ENCODE peak calls at places on chromosomes 7 and 10, in seven cellular contexts. Q, K, L, P, T, E and O are unnamed samples.

GRCh38 chr7:150417239-150417638 is 33.2 kb upstream of the GIMAP8 start:
- DNase-seq in Q (no peak), K (no peak), L (no peak), P (no peak), T (no peak), E (no peak), O (no peak)

GRCh38 chr10:43308986-43309385 is 42.1 kb upstream of the RASGEF1A start:
- DNase-seq in Q (no peak), K (peak), L (no peak), P (no peak), T (no peak), E (no peak), O (no peak)

GRCh38 chr10:62305813-62306212 is 37.2 kb upstream of the RTKN2 start:
- DNase-seq in Q (no peak), K (peak), L (no peak), P (peak), T (no peak), E (no peak), O (no peak)

GRCh38 chr10:113983552-113983951 is 60.1 kb upstream of the ADRB1 start:
- DNase-seq in Q (no peak), K (no peak), L (peak), P (no peak), T (no peak), E (no peak), O (no peak)

GRCh38 chr7:105776986-105777910 is 99.2 kb downstream of the ATXN7L1 start:
- DNase-seq in Q (no peak), K (peak), L (no peak), P (no peak), T (no peak), E (no peak), O (no peak)

GRCh38 chr7:132403465-132404110 is 172.7 kb downstream of the PLXNA4 start:
- DNase-seq in Q (no peak), K (no peak), L (no peak), P (no peak), T (no peak), E (no peak), O (no peak)

GRCh38 chr10:131689486-131689885 is 211.3 kb upstream of the PPP2R2D start:
- DNase-seq in Q (no peak), K (no peak), L (no peak), P (no peak), T (no peak), E (no peak), O (no peak)

GRCh38 chr10:89759531-89759930 is 58.1 kb downstream of the KIF20B start:
- DNase-seq in Q (no peak), K (no peak), L (no peak), P (no peak), T (no peak), E (no peak), O (no peak)

GRCh38 chr7:47890606-47891005 is 57.7 kb downstream of the PKD1L1 start:
- DNase-seq in Q (no peak), K (no peak), L (no peak), P (no peak), T (no peak), E (no peak), O (no peak)

GRCh38 chr10:95513941-95514392 is 47.2 kb downstream of the SORBS1 start:
- DNase-seq in Q (no peak), K (peak), L (peak), P (no peak), T (peak), E (peak), O (no peak)

GRCh38 chr10:52115823-52116222 is 198.3 kb upstream of the DKK1 start:
- DNase-seq in Q (no peak), K (peak), L (peak), P (no peak), T (no peak), E (no peak), O (no peak)

GRCh38 chr10:21075880-21076279 is 178.8 kb upstream of the NEBL start:
- DNase-seq in Q (no peak), K (no peak), L (no peak), P (no peak), T (no peak), E (no peak), O (no peak)

GRCh38 chr7:51242007-51242691 is 74.5 kb downstream of the COBL start:
- DNase-seq in Q (no peak), K (peak), L (no peak), P (no peak), T (no peak), E (no peak), O (no peak)

GRCh38 chr7:157703131-157703530 is 366.3 kb downstream of the DNAJB6 start:
- DNase-seq in Q (no peak), K (no peak), L (no peak), P (no peak), T (no peak), E (no peak), O (no peak)

GRCh38 chr10:45071043-45071813 is 70.5 kb downstream of the ZNF22 start:
- DNase-seq in Q (no peak), K (no peak), L (no peak), P (no peak), T (no peak), E (no peak), O (no peak)

GRCh38 chr10:104563051-104563450 is 78.0 kb upstream of the SORCS3 start:
- DNase-seq in Q (no peak), K (no peak), L (no peak), P (no peak), T (no peak), E (no peak), O (no peak)

GRCh38 chr7:22219739-22220493 is 137.0 kb downstream of the RAPGEF5 start:
- DNase-seq in Q (no peak), K (no peak), L (no peak), P (no peak), T (no peak), E (no peak), O (no peak)

GRCh38 chr10:100506596-100507356 is 12.9 kb downstream of the SEC31B start:
- DNase-seq in Q (no peak), K (peak), L (no peak), P (no peak), T (no peak), E (no peak), O (no peak)

GRCh38 chr7:148633761-148634160 is 43.2 kb downstream of the C7orf33 start:
- DNase-seq in Q (no peak), K (no peak), L (no peak), P (no peak), T (no peak), E (no peak), O (no peak)

GRCh38 chr7:26001662-26002244 is 150.2 kb upstream of the NFE2L3 start:
- DNase-seq in Q (no peak), K (no peak), L (no peak), P (no peak), T (no peak), E (no peak), O (no peak)

GRCh38 chr10:49600781-49601400 is 9.2 kb upstream of the SLC18A3 start:
- DNase-seq in Q (no peak), K (no peak), L (no peak), P (no peak), T (no peak), E (no peak), O (no peak)

GRCh38 chr10:127013696-127014095 is 108.5 kb downstream of the DOCK1 start:
- DNase-seq in Q (no peak), K (no peak), L (no peak), P (no peak), T (no peak), E (no peak), O (no peak)

GRCh38 chr7:151086802-151087246 is 549 bp downstream of the AGAP3 start:
- DNase-seq in Q (no peak), K (no peak), L (peak), P (peak), T (peak), E (no peak), O (no peak)

GRCh38 chr7:42426163-42426562 is 189.2 kb upstream of the GLI3 start:
- DNase-seq in Q (no peak), K (peak), L (no peak), P (no peak), T (no peak), E (no peak), O (no peak)

GRCh38 chr10:119191881-119192280 is 13.3 kb upstream of the PRDX3 start:
- DNase-seq in Q (no peak), K (no peak), L (no peak), P (no peak), T (no peak), E (no peak), O (no peak)

GRCh38 chr7:4641091-4641666 is 40.9 kb upstream of the FOXK1 start:
- DNase-seq in Q (no peak), K (peak), L (no peak), P (no peak), T (no peak), E (no peak), O (no peak)
- TF ChIP-seq CTCF in Q (no peak), K (peak), L (peak), P (peak), T (no peak), E (no peak), O (peak)

DNA sequence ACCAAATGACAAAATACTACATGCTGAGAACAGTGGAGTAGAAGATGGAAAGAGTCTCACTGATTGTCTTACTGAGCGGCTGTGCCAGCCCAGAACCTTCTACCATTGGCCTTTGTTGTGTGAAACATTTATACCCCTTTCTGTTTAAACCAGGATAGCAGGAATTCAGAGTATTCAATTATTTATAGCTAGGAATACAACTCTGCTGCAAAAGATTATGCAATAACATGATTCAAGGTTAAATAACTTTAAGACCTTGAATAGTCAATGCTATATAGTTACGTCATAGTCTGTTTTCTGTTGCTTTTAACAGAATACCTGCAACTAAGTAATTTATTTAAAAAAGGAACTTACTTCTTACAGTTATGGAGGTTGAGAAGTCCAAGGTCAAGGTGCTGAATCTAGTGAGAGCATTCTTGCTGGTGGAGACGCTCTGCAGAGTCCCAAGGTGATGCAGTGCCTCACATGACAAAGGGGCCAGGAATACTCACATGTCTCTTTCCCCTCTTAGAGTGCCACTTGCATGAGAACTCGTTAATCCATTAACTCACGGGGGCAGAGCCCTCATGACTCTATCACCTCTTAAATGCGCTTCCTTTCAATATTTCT is 371.8 kb downstream of the MDFIC start:
- DNase-seq in Q (no peak), K (peak), L (no peak), P (no peak), T (no peak), E (no peak), O (no peak)
- H3K4me3 ChIP-seq in Q (no peak), K (no peak), L (no peak), P (no peak), T (no peak), E (no peak), O (no peak)

GRCh38 chr7:2301510-2301860 is 12.8 kb downstream of the SNX8 start:
- DNase-seq in Q (no peak), K (no peak), L (no peak), P (no peak), T (no peak), E (no peak), O (no peak)
- TF ChIP-seq CTCF in Q (no peak), K (no peak), L (no peak), P (no peak), T (no peak), E (no peak), O (no peak)

GRCh38 chr10:31924833-31925232 is 3.8 kb downstream of the ARHGAP12 start:
- DNase-seq in Q (no peak), K (no peak), L (no peak), P (no peak), T (no peak), E (no peak), O (no peak)

GRCh38 chr10:31926765-31927596 is 1.6 kb downstream of the ARHGAP12 start:
- DNase-seq in Q (no peak), K (no peak), L (no peak), P (peak), T (no peak), E (no peak), O (no peak)

GRCh38 chr10:31927597-31928530 is 767 bp downstream of the ARHGAP12 start:
- DNase-seq in Q (no peak), K (peak), L (peak), P (peak), T (peak), E (no peak), O (no peak)

GRCh38 chr10:31928531-31929259 is at the start of gene ARHGAP12:
- DNase-seq in Q (no peak), K (peak), L (peak), P (peak), T (peak), E (peak), O (peak)

DNA sequence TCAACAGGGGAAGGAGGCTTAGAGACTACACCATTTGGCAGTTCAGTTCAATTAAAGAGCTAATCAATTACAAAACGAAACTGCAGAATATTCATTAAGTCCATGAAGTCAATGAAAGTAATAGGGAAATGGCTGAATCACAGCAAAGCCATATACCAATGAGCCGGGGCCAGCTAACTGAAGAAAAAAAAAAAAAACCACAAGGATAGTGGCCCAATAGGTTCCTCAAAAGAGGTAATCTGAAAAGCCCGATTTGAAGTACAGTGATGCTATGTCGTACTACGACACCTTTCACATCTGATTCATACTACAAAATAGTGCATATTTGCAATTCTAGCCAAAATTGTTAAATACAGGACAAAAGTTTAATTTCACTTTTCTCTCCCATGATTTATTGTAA is 2.5 kb downstream of the ARHGAP12 start:
- DNase-seq in Q (no peak), K (no peak), L (no peak), P (no peak), T (no peak), E (no peak), O (no peak)
- H3K4me3 ChIP-seq in Q (peak), K (peak), L (no peak), P (no peak), T (no peak), E (no peak), O (no peak)

DNA sequence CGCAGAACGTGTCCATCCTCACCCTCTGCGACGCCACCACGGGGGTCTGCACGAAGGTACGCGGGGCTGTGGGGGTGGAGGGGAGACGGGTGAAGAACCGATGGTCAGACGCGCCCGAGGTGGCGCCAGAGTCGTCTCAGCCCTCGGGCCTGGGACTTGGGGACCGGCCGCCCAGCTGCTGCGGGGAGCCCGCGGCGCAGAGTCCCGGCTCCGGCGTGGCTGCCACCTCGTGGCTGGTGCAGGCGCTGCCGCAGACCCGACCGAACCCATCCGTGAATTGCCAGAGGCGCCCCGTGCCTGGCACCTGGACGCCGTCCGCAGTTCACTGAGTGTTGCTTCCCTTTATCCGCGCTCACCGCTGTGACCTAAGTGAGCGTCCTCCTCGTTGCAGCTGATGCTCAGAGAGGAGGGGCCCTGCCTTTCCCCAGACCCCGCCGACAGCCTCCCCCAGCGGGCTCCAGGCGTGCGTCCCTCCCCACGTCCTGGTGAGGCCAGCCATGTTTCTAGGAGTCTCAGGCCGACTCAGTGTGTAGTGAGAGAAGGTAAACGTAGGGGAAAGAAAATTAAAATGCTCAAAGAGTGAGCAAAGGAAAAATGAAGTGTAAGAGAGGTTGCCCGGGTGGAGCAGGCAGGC is 208.7 kb downstream of the PAXIP1 start:
- DNase-seq in Q (no peak), K (no peak), L (peak), P (peak), T (no peak), E (no peak), O (no peak)
- TF ChIP-seq CTCF in Q (peak), K (no peak), L (peak), P (no peak), T (no peak), E (peak), O (peak)